ENCODE peak calls at places on chromosomes 4 and X, in four cellular contexts. H is testis; F is central memory CD8-positive, alpha-beta T cell; J is memory B cell. Q is an unnamed sample.

GRCh38 chr4:187615972-187616371 is 379.6 kb upstream of the ZFP42 start:
- DNase-seq in H (no peak), J (no peak), F (no peak), Q (no peak)

GRCh38 chr4:7194251-7195137 is 2.2 kb downstream of the SORCS2 start:
- DNase-seq in F (no peak), H (peak), J (no peak), Q (peak)

GRCh38 chr4:174434455-174434854 is 87.8 kb downstream of the HPGD start:
- DNase-seq in H (no peak), F (no peak), J (no peak), Q (no peak)

GRCh38 chr4:30553151-30553550 is 167.0 kb upstream of the PCDH7 start:
- DNase-seq in F (no peak), J (no peak), H (no peak), Q (no peak)

GRCh38 chr4:146255463-146255862 is 41.1 kb downstream of the REELD1 start:
- DNase-seq in H (no peak), J (no peak), F (no peak), Q (no peak)

GRCh38 chr4:114132830-114133229 is 153.4 kb upstream of the ARSJ start:
- DNase-seq in J (no peak), H (no peak), F (no peak), Q (no peak)

GRCh38 chr4:42237451-42237850 is 85.0 kb upstream of the BEND4 start:
- DNase-seq in H (no peak), J (no peak), F (no peak), Q (no peak)

GRCh38 chrX:11298600-11298999 is 5.4 kb downstream of the AMELX start:
- DNase-seq in H (no peak), F (no peak), J (no peak), Q (no peak)

GRCh38 chr4:146654976-146655761 is 16.5 kb downstream of the POU4F2 start:
- DNase-seq in J (no peak), H (peak), F (no peak), Q (no peak)

Q was measured in lung microvascular endothelial cell.